ENCODE peak calls at places on chromosomes 13 and 19, in five cellular contexts. One of them, this sample, is unnamed.

GRCh38 chr13:41354416-41354815 is 43.3 kb downstream of the NAA16 start:
- DNase-seq in cardiac muscle cell: no peak
- DNase-seq in thyroid gland: no peak
- DNase-seq in CD4-positive, alpha-beta T cell: no peak
- DNase-seq in CD8-positive, alpha-beta memory T cell: no peak
- DNase-seq in this sample: no peak

GRCh38 chr13:102402292-102402691 is 444 bp upstream of the FGF14 start:
- DNase-seq in cardiac muscle cell: peak; percentile 23
- DNase-seq in thyroid gland: peak; percentile 5
- DNase-seq in CD4-positive, alpha-beta T cell: no peak
- DNase-seq in CD8-positive, alpha-beta memory T cell: no peak
- DNase-seq in this sample: no peak

GRCh38 chr13:43492281-43492680 is 294.5 kb downstream of the ENOX1 start:
- DNase-seq in cardiac muscle cell: no peak
- DNase-seq in thyroid gland: no peak
- DNase-seq in CD4-positive, alpha-beta T cell: no peak
- DNase-seq in CD8-positive, alpha-beta memory T cell: no peak
- DNase-seq in this sample: no peak

GRCh38 chr19:19615086-19615485 is 3.4 kb downstream of the PBX4 start:
- DNase-seq in cardiac muscle cell: no peak
- DNase-seq in thyroid gland: peak; percentile 53
- DNase-seq in CD4-positive, alpha-beta T cell: no peak
- DNase-seq in CD8-positive, alpha-beta memory T cell: peak; percentile 36
- DNase-seq in this sample: no peak

GRCh38 chr13:29436721-29437250 is 158.7 kb downstream of the SLC7A1 start:
- DNase-seq in cardiac muscle cell: peak; percentile 11
- DNase-seq in thyroid gland: no peak
- DNase-seq in CD4-positive, alpha-beta T cell: no peak
- DNase-seq in CD8-positive, alpha-beta memory T cell: no peak
- DNase-seq in this sample: no peak

GRCh38 chr19:40286235-40286530 is 1.0 kb upstream of the AKT2 start:
- DNase-seq in cardiac muscle cell: no peak
- DNase-seq in thyroid gland: no peak
- DNase-seq in CD4-positive, alpha-beta T cell: no peak
- DNase-seq in CD8-positive, alpha-beta memory T cell: no peak
- DNase-seq in this sample: no peak

GRCh38 chr13:40181203-40181845 is 485.1 kb downstream of the FOXO1 start:
- DNase-seq in cardiac muscle cell: peak; percentile 9
- DNase-seq in thyroid gland: no peak
- DNase-seq in CD4-positive, alpha-beta T cell: no peak
- DNase-seq in CD8-positive, alpha-beta memory T cell: no peak
- DNase-seq in this sample: no peak

GRCh38 chr13:112583592-112584277 is 4.2 kb downstream of the TUBGCP3 start:
- DNase-seq in cardiac muscle cell: no peak
- DNase-seq in thyroid gland: no peak
- DNase-seq in CD4-positive, alpha-beta T cell: no peak
- DNase-seq in CD8-positive, alpha-beta memory T cell: no peak
- DNase-seq in this sample: no peak

GRCh38 chr19:29260477-29261317 is 47.7 kb upstream of the UQCRFS1 start:
- DNase-seq in cardiac muscle cell: peak; percentile 60
- DNase-seq in thyroid gland: no peak
- DNase-seq in CD4-positive, alpha-beta T cell: no peak
- DNase-seq in CD8-positive, alpha-beta memory T cell: no peak
- DNase-seq in this sample: no peak

GRCh38 chr19:10724573-10725071 is 6.7 kb downstream of the DNM2 start:
- DNase-seq in cardiac muscle cell: no peak
- DNase-seq in thyroid gland: no peak
- DNase-seq in CD4-positive, alpha-beta T cell: no peak
- DNase-seq in CD8-positive, alpha-beta memory T cell: no peak
- DNase-seq in this sample: no peak

GRCh38 chr13:70189981-70190380 is 81.7 kb upstream of the KLHL1 start:
- DNase-seq in cardiac muscle cell: no peak
- DNase-seq in thyroid gland: no peak
- DNase-seq in CD4-positive, alpha-beta T cell: no peak
- DNase-seq in CD8-positive, alpha-beta memory T cell: no peak
- DNase-seq in this sample: no peak

GRCh38 chr13:48110930-48111721 is 16.2 kb upstream of the MED4 start:
- DNase-seq in cardiac muscle cell: no peak
- DNase-seq in thyroid gland: no peak
- DNase-seq in CD4-positive, alpha-beta T cell: no peak
- DNase-seq in CD8-positive, alpha-beta memory T cell: no peak
- DNase-seq in this sample: no peak

DNA sequence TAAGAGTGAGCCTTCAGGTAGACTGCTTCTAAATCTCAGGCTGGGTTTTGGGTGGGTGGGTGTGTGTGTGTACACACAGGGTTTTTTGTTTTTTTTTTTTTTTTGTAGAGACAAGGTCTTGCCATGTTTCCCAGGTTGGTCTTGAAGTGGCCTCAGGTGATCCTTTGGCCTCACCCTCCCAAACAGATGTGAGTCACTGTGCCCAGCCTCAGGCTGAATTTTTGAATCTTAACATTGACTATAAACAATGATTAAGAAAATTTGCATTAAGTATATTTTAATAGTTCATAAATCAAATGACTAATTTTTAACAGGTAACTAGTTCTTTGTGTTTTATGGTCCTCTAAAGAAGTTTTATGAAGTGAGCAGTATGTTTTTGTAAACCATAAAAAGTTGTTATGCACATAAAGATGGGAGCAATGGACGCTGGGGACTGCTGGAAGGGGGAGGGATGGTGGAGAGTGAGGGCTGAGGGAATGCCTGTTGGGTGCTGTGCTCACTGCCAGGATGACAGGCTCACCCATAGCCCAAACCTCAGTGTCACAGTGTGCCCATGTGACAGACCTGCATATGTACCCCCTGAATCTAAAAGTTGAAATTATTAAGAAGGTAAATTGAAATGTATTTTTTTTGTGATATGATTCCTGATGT is 60.2 kb downstream of the ZNF136 start:
- DNase-seq in cardiac muscle cell: no peak
- DNase-seq in thyroid gland: no peak
- DNase-seq in CD4-positive, alpha-beta T cell: no peak
- DNase-seq in CD8-positive, alpha-beta memory T cell: no peak
- DNase-seq in this sample: no peak
- H3K9me3 ChIP-seq in cardiac muscle cell: no peaks in the 10 kb centered on the region
- H3K9me3 ChIP-seq in thyroid gland: no peaks in the 10 kb centered on the region
- H3K9me3 ChIP-seq in CD4-positive, alpha-beta T cell: peaks cover 10% of the 10 kb centered on the region
- H3K9me3 ChIP-seq in CD8-positive, alpha-beta memory T cell: no peaks in the 10 kb centered on the region
- H3K9me3 ChIP-seq in this sample: no peaks in the 10 kb centered on the region

GRCh38 chr13:100721885-100722512 is 47.4 kb upstream of the TMTC4 start:
- DNase-seq in cardiac muscle cell: peak; percentile 70
- DNase-seq in thyroid gland: peak; percentile 40
- DNase-seq in CD4-positive, alpha-beta T cell: peak; percentile 21
- DNase-seq in CD8-positive, alpha-beta memory T cell: peak; percentile 24
- DNase-seq in this sample: peak; percentile 77
- H3K9me3 ChIP-seq in cardiac muscle cell: no peaks in the 10 kb centered on the region
- H3K9me3 ChIP-seq in thyroid gland: no peaks in the 10 kb centered on the region
- H3K9me3 ChIP-seq in CD4-positive, alpha-beta T cell: peaks cover 6% of the 10 kb centered on the region
- H3K9me3 ChIP-seq in CD8-positive, alpha-beta memory T cell: peaks cover 5% of the 10 kb centered on the region
- H3K9me3 ChIP-seq in this sample: no peaks in the 10 kb centered on the region

DNA sequence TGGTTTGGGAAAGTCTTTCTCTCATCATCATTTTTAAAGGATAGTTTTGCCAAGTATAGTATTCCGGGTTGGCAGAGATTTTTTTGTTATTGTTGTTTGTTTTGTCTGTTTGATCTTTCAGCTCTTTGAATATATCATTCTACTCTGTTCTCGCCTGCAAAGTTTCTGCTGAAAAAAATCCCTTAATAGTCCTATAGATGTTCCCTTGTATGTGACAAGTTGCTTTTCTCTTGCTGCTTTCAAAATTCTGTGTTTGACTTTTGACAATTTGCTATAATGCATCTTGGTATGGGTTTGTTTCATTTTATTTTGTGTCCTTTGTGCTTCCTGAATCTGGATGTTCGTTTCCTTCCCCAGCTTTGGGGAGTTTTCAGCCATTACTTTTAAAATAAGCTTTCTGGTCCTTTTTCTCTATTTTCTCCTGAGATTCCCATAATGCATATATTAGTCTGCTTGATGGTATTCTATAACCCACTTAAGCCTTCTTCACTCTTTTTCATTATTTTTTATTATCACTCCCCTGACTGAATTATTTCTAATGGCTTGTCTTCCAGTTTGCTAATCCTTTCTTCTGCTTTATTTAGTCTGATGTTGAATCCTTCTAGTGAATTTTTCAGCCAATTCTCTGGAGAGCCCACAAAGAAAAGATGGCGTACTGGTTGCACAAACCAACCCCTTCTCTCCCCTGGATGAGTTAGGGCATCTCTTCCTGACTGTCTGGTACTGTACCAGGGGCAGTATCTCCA is 14.6 kb downstream of the ZNF569 start:
- DNase-seq in cardiac muscle cell: no peak
- DNase-seq in thyroid gland: no peak
- DNase-seq in CD4-positive, alpha-beta T cell: no peak
- DNase-seq in CD8-positive, alpha-beta memory T cell: no peak
- DNase-seq in this sample: no peak
- H3K9me3 ChIP-seq in cardiac muscle cell: peaks cover 4% of the 10 kb centered on the region
- H3K9me3 ChIP-seq in thyroid gland: peaks cover 8% of the 10 kb centered on the region
- H3K9me3 ChIP-seq in CD4-positive, alpha-beta T cell: peaks cover 96% of the 10 kb centered on the region
- H3K9me3 ChIP-seq in CD8-positive, alpha-beta memory T cell: peaks cover 61% of the 10 kb centered on the region
- H3K9me3 ChIP-seq in this sample: peaks cover 68% of the 10 kb centered on the region

DNA sequence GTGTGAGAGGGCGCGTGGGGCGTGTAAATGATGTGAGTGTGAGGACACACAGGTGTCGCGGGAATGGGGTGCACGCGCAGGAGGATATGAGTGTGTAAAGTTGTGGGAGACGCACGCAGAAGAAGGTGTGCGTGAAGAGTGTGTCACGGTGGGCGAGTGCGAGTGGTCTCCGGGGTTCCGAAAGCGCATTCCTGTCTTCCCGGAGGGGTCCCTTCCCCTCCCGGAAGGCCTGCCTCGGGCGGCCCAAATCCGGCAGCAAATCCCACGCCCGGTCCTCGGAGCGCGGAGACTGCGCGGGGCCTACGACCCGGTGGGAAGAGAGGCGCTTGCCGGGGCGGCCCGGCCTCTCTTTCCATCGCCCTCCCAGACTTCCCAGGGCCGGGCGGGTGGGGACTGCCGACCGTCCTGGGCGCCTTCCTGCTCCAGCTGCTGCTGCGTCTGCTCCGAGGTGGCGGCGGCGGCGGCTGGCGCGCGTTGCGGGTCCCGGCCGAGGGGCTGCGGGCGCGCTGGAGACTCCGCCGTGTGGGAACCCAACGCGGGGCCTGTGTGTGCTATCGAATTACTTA is 2.1 kb downstream of the ZIC5 start:
- DNase-seq in cardiac muscle cell: peak; percentile 32
- DNase-seq in thyroid gland: no peak
- DNase-seq in CD4-positive, alpha-beta T cell: no peak
- DNase-seq in CD8-positive, alpha-beta memory T cell: no peak
- DNase-seq in this sample: no peak
- H3K9me3 ChIP-seq in cardiac muscle cell: no peaks in the 10 kb centered on the region
- H3K9me3 ChIP-seq in thyroid gland: no peaks in the 10 kb centered on the region
- H3K9me3 ChIP-seq in CD4-positive, alpha-beta T cell: peaks cover 25% of the 10 kb centered on the region
- H3K9me3 ChIP-seq in CD8-positive, alpha-beta memory T cell: peaks cover 16% of the 10 kb centered on the region
- H3K9me3 ChIP-seq in this sample: peaks cover 6% of the 10 kb centered on the region

GRCh38 chr19:36236946-36237310 is 22.0 kb downstream of the ZNF146 start:
- DNase-seq in cardiac muscle cell: no peak
- DNase-seq in thyroid gland: no peak
- DNase-seq in CD4-positive, alpha-beta T cell: no peak
- DNase-seq in CD8-positive, alpha-beta memory T cell: no peak
- DNase-seq in this sample: no peak

GRCh38 chr19:36236304-36236945 is 21.5 kb downstream of the ZNF146 start:
- DNase-seq in cardiac muscle cell: no peak
- DNase-seq in thyroid gland: no peak
- DNase-seq in CD4-positive, alpha-beta T cell: no peak
- DNase-seq in CD8-positive, alpha-beta memory T cell: no peak
- DNase-seq in this sample: no peak
- H3K9me3 ChIP-seq in cardiac muscle cell: no peaks in the 10 kb centered on the region
- H3K9me3 ChIP-seq in thyroid gland: no peaks in the 10 kb centered on the region
- H3K9me3 ChIP-seq in CD4-positive, alpha-beta T cell: peaks cover 90% of the 10 kb centered on the region
- H3K9me3 ChIP-seq in CD8-positive, alpha-beta memory T cell: peaks cover 53% of the 10 kb centered on the region
- H3K9me3 ChIP-seq in this sample: peaks cover 98% of the 10 kb centered on the region

GRCh38 chr19:8935460-8935859 is 74.7 kb downstream of the MUC16 start:
- DNase-seq in cardiac muscle cell: no peak
- DNase-seq in thyroid gland: no peak
- DNase-seq in CD4-positive, alpha-beta T cell: no peak
- DNase-seq in CD8-positive, alpha-beta memory T cell: no peak
- DNase-seq in this sample: no peak
- H3K9me3 ChIP-seq in cardiac muscle cell: peaks cover 3% of the 10 kb centered on the region
- H3K9me3 ChIP-seq in thyroid gland: no peaks in the 10 kb centered on the region
- H3K9me3 ChIP-seq in CD4-positive, alpha-beta T cell: no peaks in the 10 kb centered on the region
- H3K9me3 ChIP-seq in CD8-positive, alpha-beta memory T cell: no peaks in the 10 kb centered on the region
- H3K9me3 ChIP-seq in this sample: peaks cover 4% of the 10 kb centered on the region

This sample was measured in stomach.